ENCODE peak calls at places on chromosomes 1 and 21, in nine cellular contexts. One of them, this sample, is unnamed.

GRCh38 chr1:19643113-19643512 is 998 bp upstream of the NBL1 start:
- DNase-seq in hepatocyte: peak; percentile 57
- DNase-seq in left ventricle myocardium inferior: no peak
- DNase-seq in lower lobe of right lung: no peak
- DNase-seq in coronary artery: peak; percentile 75
- DNase-seq in upper lobe of right lung: peak; percentile 66
- DNase-seq in ovary: no peak
- DNase-seq in SJSA1: no peak
- DNase-seq in heart left ventricle: no peak
- DNase-seq in this sample: no peak

GRCh38 chr1:8873506-8874229 is 4.8 kb downstream of the ENO1 start:
- DNase-seq in hepatocyte: peak; percentile 92
- DNase-seq in left ventricle myocardium inferior: peak; percentile 61
- DNase-seq in lower lobe of right lung: peak; percentile 86
- DNase-seq in coronary artery: peak; percentile 91
- DNase-seq in upper lobe of right lung: peak; percentile 86
- DNase-seq in ovary: no peak
- DNase-seq in SJSA1: peak; percentile 96
- DNase-seq in heart left ventricle: peak; percentile 69
- DNase-seq in this sample: peak; percentile 79

GRCh38 chr1:55848906-55849305 is 633.7 kb upstream of the USP24 start:
- DNase-seq in hepatocyte: no peak
- DNase-seq in left ventricle myocardium inferior: no peak
- DNase-seq in lower lobe of right lung: no peak
- DNase-seq in coronary artery: no peak
- DNase-seq in upper lobe of right lung: no peak
- DNase-seq in ovary: no peak
- DNase-seq in SJSA1: no peak
- DNase-seq in heart left ventricle: no peak
- DNase-seq in this sample: no peak

GRCh38 chr1:39406533-39407478 is 84.6 kb upstream of the BMP8A start:
- DNase-seq in hepatocyte: no peak
- DNase-seq in left ventricle myocardium inferior: no peak
- DNase-seq in lower lobe of right lung: no peak
- DNase-seq in coronary artery: no peak
- DNase-seq in upper lobe of right lung: no peak
- DNase-seq in ovary: no peak
- DNase-seq in SJSA1: peak; percentile 64
- DNase-seq in heart left ventricle: no peak
- DNase-seq in this sample: no peak

GRCh38 chr1:93411000-93411399 is 36.9 kb upstream of the FNBP1L start:
- DNase-seq in hepatocyte: no peak
- DNase-seq in left ventricle myocardium inferior: no peak
- DNase-seq in lower lobe of right lung: no peak
- DNase-seq in coronary artery: no peak
- DNase-seq in upper lobe of right lung: no peak
- DNase-seq in ovary: no peak
- DNase-seq in SJSA1: no peak
- DNase-seq in heart left ventricle: no peak
- DNase-seq in this sample: peak; percentile 43

GRCh38 chr1:15257309-15257708 is 10.3 kb downstream of the FHAD1 start:
- DNase-seq in hepatocyte: no peak
- DNase-seq in left ventricle myocardium inferior: no peak
- DNase-seq in lower lobe of right lung: no peak
- DNase-seq in coronary artery: no peak
- DNase-seq in upper lobe of right lung: peak; percentile 48
- DNase-seq in ovary: no peak
- DNase-seq in SJSA1: no peak
- DNase-seq in heart left ventricle: no peak
- DNase-seq in this sample: no peak

GRCh38 chr21:16419188-16419874 is 689.5 kb downstream of the USP25 start:
- DNase-seq in hepatocyte: peak; percentile 63
- DNase-seq in left ventricle myocardium inferior: peak; percentile 66
- DNase-seq in lower lobe of right lung: peak; percentile 62
- DNase-seq in coronary artery: peak; percentile 85
- DNase-seq in upper lobe of right lung: peak; percentile 67
- DNase-seq in ovary: peak; percentile 78
- DNase-seq in SJSA1: peak; percentile 65
- DNase-seq in heart left ventricle: peak; percentile 78
- DNase-seq in this sample: no peak

GRCh38 chr1:29271724-29272123 is 35.4 kb downstream of the PTPRU start:
- DNase-seq in hepatocyte: peak; percentile 81
- DNase-seq in left ventricle myocardium inferior: peak; percentile 65
- DNase-seq in lower lobe of right lung: peak; percentile 88
- DNase-seq in coronary artery: no peak
- DNase-seq in upper lobe of right lung: peak; percentile 87
- DNase-seq in ovary: peak; percentile 79
- DNase-seq in SJSA1: peak; percentile 70
- DNase-seq in heart left ventricle: peak; percentile 62
- DNase-seq in this sample: peak; percentile 58

GRCh38 chr1:53685272-53686051 is 53.5 kb downstream of the GLIS1 start:
- DNase-seq in hepatocyte: peak; percentile 59
- DNase-seq in left ventricle myocardium inferior: no peak
- DNase-seq in lower lobe of right lung: no peak
- DNase-seq in coronary artery: no peak
- DNase-seq in upper lobe of right lung: no peak
- DNase-seq in ovary: no peak
- DNase-seq in SJSA1: peak; percentile 28
- DNase-seq in heart left ventricle: no peak
- DNase-seq in this sample: no peak

GRCh38 chr1:84508510-84508909 is 2.1 kb upstream of the GNG5 start:
- DNase-seq in hepatocyte: no peak
- DNase-seq in left ventricle myocardium inferior: no peak
- DNase-seq in lower lobe of right lung: no peak
- DNase-seq in coronary artery: no peak
- DNase-seq in upper lobe of right lung: no peak
- DNase-seq in ovary: no peak
- DNase-seq in SJSA1: no peak
- DNase-seq in heart left ventricle: no peak
- DNase-seq in this sample: no peak

GRCh38 chr1:44545961-44546360 is 128.3 kb downstream of the TMEM53 start:
- DNase-seq in hepatocyte: peak; percentile 51
- DNase-seq in left ventricle myocardium inferior: no peak
- DNase-seq in lower lobe of right lung: no peak
- DNase-seq in coronary artery: no peak
- DNase-seq in upper lobe of right lung: no peak
- DNase-seq in ovary: no peak
- DNase-seq in SJSA1: no peak
- DNase-seq in heart left ventricle: no peak
- DNase-seq in this sample: no peak

GRCh38 chr1:8137406-8138244 is 111.5 kb upstream of the ERRFI1 start:
- DNase-seq in hepatocyte: no peak
- DNase-seq in left ventricle myocardium inferior: no peak
- DNase-seq in lower lobe of right lung: no peak
- DNase-seq in coronary artery: peak; percentile 84
- DNase-seq in upper lobe of right lung: no peak
- DNase-seq in ovary: no peak
- DNase-seq in SJSA1: peak; percentile 92
- DNase-seq in heart left ventricle: peak; percentile 47
- DNase-seq in this sample: no peak

GRCh38 chr1:85550784-85551516 is 29.6 kb upstream of the CCN1 start:
- DNase-seq in hepatocyte: peak; percentile 42
- DNase-seq in left ventricle myocardium inferior: no peak
- DNase-seq in lower lobe of right lung: no peak
- DNase-seq in coronary artery: no peak
- DNase-seq in upper lobe of right lung: no peak
- DNase-seq in ovary: no peak
- DNase-seq in SJSA1: peak; percentile 81
- DNase-seq in heart left ventricle: no peak
- DNase-seq in this sample: no peak

GRCh38 chr1:29708818-29709710 is 472.7 kb downstream of the PTPRU start:
- DNase-seq in hepatocyte: peak; percentile 38
- DNase-seq in left ventricle myocardium inferior: no peak
- DNase-seq in lower lobe of right lung: no peak
- DNase-seq in coronary artery: no peak
- DNase-seq in upper lobe of right lung: peak; percentile 46
- DNase-seq in ovary: no peak
- DNase-seq in SJSA1: peak; percentile 90
- DNase-seq in heart left ventricle: no peak
- DNase-seq in this sample: no peak

GRCh38 chr1:19260211-19261138 is 8.9 kb downstream of the MRTO4 start:
- DNase-seq in hepatocyte: peak; percentile 17
- DNase-seq in left ventricle myocardium inferior: no peak
- DNase-seq in lower lobe of right lung: no peak
- DNase-seq in coronary artery: no peak
- DNase-seq in upper lobe of right lung: peak; percentile 69
- DNase-seq in ovary: no peak
- DNase-seq in SJSA1: no peak
- DNase-seq in heart left ventricle: no peak
- DNase-seq in this sample: no peak

GRCh38 chr1:12153181-12153785 is 13.5 kb upstream of the TNFRSF1B start:
- DNase-seq in hepatocyte: no peak
- DNase-seq in left ventricle myocardium inferior: no peak
- DNase-seq in lower lobe of right lung: peak; percentile 80
- DNase-seq in coronary artery: no peak
- DNase-seq in upper lobe of right lung: peak; percentile 76
- DNase-seq in ovary: no peak
- DNase-seq in SJSA1: peak; percentile 65
- DNase-seq in heart left ventricle: peak; percentile 79
- DNase-seq in this sample: no peak

GRCh38 chr1:210231846-210232523 is 611 bp upstream of the SERTAD4 start:
- DNase-seq in hepatocyte: peak; percentile 46
- DNase-seq in left ventricle myocardium inferior: peak; percentile 57
- DNase-seq in lower lobe of right lung: no peak
- DNase-seq in coronary artery: no peak
- DNase-seq in upper lobe of right lung: no peak
- DNase-seq in ovary: peak; percentile 59
- DNase-seq in SJSA1: peak; percentile 48
- DNase-seq in heart left ventricle: peak; percentile 39
- DNase-seq in this sample: no peak

GRCh38 chr21:34018185-34018584 is 55.2 kb upstream of the MRPS6 start:
- DNase-seq in hepatocyte: no peak
- DNase-seq in left ventricle myocardium inferior: no peak
- DNase-seq in lower lobe of right lung: no peak
- DNase-seq in coronary artery: no peak
- DNase-seq in upper lobe of right lung: no peak
- DNase-seq in ovary: no peak
- DNase-seq in SJSA1: no peak
- DNase-seq in heart left ventricle: no peak
- DNase-seq in this sample: no peak
- H3K4me3 ChIP-seq in hepatocyte: no peak overlapping the region
- H3K4me3 ChIP-seq in left ventricle myocardium inferior: no peak overlapping the region
- H3K4me3 ChIP-seq in lower lobe of right lung: no peak overlapping the region
- H3K4me3 ChIP-seq in coronary artery: no peak overlapping the region
- H3K4me3 ChIP-seq in upper lobe of right lung: no peak overlapping the region
- H3K4me3 ChIP-seq in ovary: no peak overlapping the region
- H3K4me3 ChIP-seq in SJSA1: no peak overlapping the region
- H3K4me3 ChIP-seq in heart left ventricle: no peak overlapping the region
- H3K4me3 ChIP-seq in this sample: no peak overlapping the region

DNA sequence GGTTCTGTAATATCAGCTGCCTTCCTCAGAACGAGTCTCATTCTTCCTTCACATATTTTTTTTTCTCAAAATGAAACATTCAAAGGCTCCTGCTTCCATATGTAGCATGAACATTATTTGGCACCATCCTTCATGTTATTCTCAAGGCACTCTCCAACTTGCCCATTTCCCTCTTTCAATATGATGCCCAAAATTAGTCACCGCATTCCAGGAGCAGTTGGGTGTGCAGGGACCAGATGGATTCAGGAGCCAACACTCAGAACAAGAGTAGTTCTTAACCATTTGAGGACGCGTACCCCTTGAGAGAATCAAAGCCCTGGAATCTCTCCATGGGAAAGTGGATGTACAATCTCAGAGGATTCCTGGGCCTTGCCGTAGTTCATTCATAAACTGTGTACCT is 50.3 kb downstream of the KCNK1 start:
- DNase-seq in hepatocyte: no peak
- DNase-seq in left ventricle myocardium inferior: no peak
- DNase-seq in lower lobe of right lung: no peak
- DNase-seq in coronary artery: no peak
- DNase-seq in upper lobe of right lung: no peak
- DNase-seq in ovary: no peak
- DNase-seq in SJSA1: no peak
- DNase-seq in heart left ventricle: no peak
- DNase-seq in this sample: no peak
- H3K27ac ChIP-seq in hepatocyte: no peak overlapping the region
- H3K27ac ChIP-seq in left ventricle myocardium inferior: peak overlapping the region; percentile 85
- H3K27ac ChIP-seq in lower lobe of right lung: no peak overlapping the region
- H3K27ac ChIP-seq in coronary artery: no peak overlapping the region
- H3K27ac ChIP-seq in upper lobe of right lung: no peak overlapping the region
- H3K27ac ChIP-seq in ovary: no peak overlapping the region
- H3K27ac ChIP-seq in SJSA1: no peak overlapping the region
- H3K27ac ChIP-seq in heart left ventricle: peak overlapping the region; percentile 83
- H3K27ac ChIP-seq in this sample: no peak overlapping the region

DNA sequence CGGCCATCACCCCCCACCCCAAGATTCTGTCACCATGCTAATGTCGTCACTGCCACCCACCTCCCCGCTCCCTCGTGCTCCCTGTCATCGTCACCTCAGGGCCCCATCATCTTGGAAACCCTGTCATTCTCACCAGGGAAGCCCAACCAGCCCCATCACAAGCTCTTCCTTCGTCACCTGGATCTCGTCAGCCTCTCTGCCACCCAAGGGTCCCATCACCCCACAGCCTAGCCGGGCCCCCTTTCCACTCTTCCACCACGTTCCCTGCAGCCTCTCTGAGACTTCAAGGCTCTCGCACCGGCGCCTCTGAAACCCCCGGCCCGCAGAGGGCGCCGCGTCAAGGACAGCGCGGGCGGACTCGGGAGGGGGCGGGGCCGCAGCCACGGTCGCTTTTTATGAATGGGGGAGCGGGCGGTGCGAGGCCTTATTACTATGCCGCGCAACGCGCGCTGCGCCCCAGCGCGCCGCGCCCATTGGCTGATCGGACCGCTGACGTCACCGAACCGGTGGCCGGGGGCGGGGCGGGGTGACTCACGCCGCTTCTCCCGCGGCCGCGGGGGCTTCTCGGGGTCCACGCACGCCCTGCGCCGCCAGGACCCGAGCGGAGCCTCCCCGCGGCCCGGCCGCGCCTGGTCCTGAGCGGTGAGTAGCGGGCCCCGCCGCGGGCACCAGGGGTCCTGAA is at the start of gene GPR3:
- DNase-seq in hepatocyte: peak; percentile 97
- DNase-seq in left ventricle myocardium inferior: peak; percentile 93
- DNase-seq in lower lobe of right lung: peak; percentile 89
- DNase-seq in coronary artery: peak; percentile 91
- DNase-seq in upper lobe of right lung: peak; percentile 92
- DNase-seq in ovary: peak; percentile 95
- DNase-seq in SJSA1: peak; percentile 91
- DNase-seq in heart left ventricle: peak; percentile 93
- DNase-seq in this sample: no peak
- H3K4me3 ChIP-seq in hepatocyte: peak within 1 kb of the TSS; percentile 48
- H3K4me3 ChIP-seq in left ventricle myocardium inferior: peak within 1 kb of the TSS; percentile 64
- H3K4me3 ChIP-seq in lower lobe of right lung: peak within 1 kb of the TSS; percentile 52
- H3K4me3 ChIP-seq in coronary artery: peak within 1 kb of the TSS; percentile 77
- H3K4me3 ChIP-seq in upper lobe of right lung: peak within 1 kb of the TSS; percentile 48
- H3K4me3 ChIP-seq in ovary: peak within 1 kb of the TSS; percentile 46
- H3K4me3 ChIP-seq in SJSA1: peak within 1 kb of the TSS; percentile 80
- H3K4me3 ChIP-seq in heart left ventricle: peak within 1 kb of the TSS; percentile 58
- H3K4me3 ChIP-seq in this sample: peak within 1 kb of the TSS; percentile 88

DNA sequence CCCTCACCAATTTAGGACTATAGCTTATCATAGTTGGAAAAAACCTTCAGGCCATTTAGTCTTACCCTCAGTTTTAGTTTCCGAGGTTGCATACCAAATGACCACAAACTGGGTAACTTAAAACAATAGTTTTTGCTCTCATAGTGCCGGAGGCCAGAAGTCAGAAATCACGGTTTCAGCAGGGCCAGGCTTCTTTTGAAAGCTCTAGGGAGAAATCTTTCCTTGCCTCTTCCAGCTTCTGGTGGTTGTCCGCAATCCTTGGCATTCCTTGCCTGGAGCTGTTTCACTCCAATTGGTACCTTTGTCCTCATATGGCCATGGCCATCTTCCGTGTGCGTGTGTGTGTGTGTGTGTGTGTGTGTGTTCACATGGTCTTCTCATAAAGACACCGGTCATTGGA is 12.4 kb upstream of the PLXNA2 start:
- DNase-seq in hepatocyte: no peak
- DNase-seq in left ventricle myocardium inferior: no peak
- DNase-seq in lower lobe of right lung: no peak
- DNase-seq in coronary artery: peak; percentile 56
- DNase-seq in upper lobe of right lung: no peak
- DNase-seq in ovary: no peak
- DNase-seq in SJSA1: peak; percentile 64
- DNase-seq in heart left ventricle: no peak
- DNase-seq in this sample: no peak
- H3K27ac ChIP-seq in hepatocyte: no peak overlapping the region
- H3K27ac ChIP-seq in left ventricle myocardium inferior: no peak overlapping the region
- H3K27ac ChIP-seq in lower lobe of right lung: no peak overlapping the region
- H3K27ac ChIP-seq in coronary artery: no peak overlapping the region
- H3K27ac ChIP-seq in upper lobe of right lung: no peak overlapping the region
- H3K27ac ChIP-seq in ovary: no peak overlapping the region
- H3K27ac ChIP-seq in SJSA1: peak overlapping the region; percentile 10
- H3K27ac ChIP-seq in heart left ventricle: no peak overlapping the region
- H3K27ac ChIP-seq in this sample: no peak overlapping the region